ENCODE peak calls at places on chromosomes 13 and 19, in seven cellular contexts. One of them, this sample, is unnamed.

GRCh38 chr13:50089633-50090032 is 74.4 kb downstream of the KCNRG start:
- DNase-seq in GM12865: no peak
- DNase-seq in NB4: no peak
- DNase-seq in cardiac fibroblast: no peak
- DNase-seq in heart right ventricle: no peak
- DNase-seq in AG04450: no peak
- DNase-seq in lower leg skin: no peak
- DNase-seq in this sample: no peak

GRCh38 chr19:10624585-10624984 is 768 bp upstream of the SLC44A2 start:
- DNase-seq in lower leg skin: no peak
- DNase-seq in GM12865: no peak
- DNase-seq in NB4: no peak
- DNase-seq in heart right ventricle: no peak
- DNase-seq in AG04450: no peak
- DNase-seq in cardiac fibroblast: no peak
- DNase-seq in this sample: no peak

GRCh38 chr19:2949939-2950285 is 5.1 kb upstream of the ZNF77 start:
- DNase-seq in cardiac fibroblast: no peak
- DNase-seq in NB4: peak
- DNase-seq in GM12865: peak
- DNase-seq in lower leg skin: no peak
- DNase-seq in AG04450: no peak
- DNase-seq in heart right ventricle: no peak
- DNase-seq in this sample: no peak

GRCh38 chr19:21322528-21322927 is 6.7 kb downstream of the ZNF708 start:
- DNase-seq in lower leg skin: no peak
- DNase-seq in GM12865: no peak
- DNase-seq in AG04450: no peak
- DNase-seq in NB4: no peak
- DNase-seq in cardiac fibroblast: peak
- DNase-seq in heart right ventricle: peak
- DNase-seq in this sample: no peak

GRCh38 chr19:46844067-46844489 is 6.6 kb downstream of the AP2S1 start:
- DNase-seq in lower leg skin: no peak
- DNase-seq in heart right ventricle: no peak
- DNase-seq in NB4: no peak
- DNase-seq in GM12865: no peak
- DNase-seq in cardiac fibroblast: peak
- DNase-seq in AG04450: no peak
- DNase-seq in this sample: no peak

GRCh38 chr13:113841355-113841653 is 22.6 kb downstream of the GAS6 start:
- DNase-seq in lower leg skin: no peak
- DNase-seq in NB4: no peak
- DNase-seq in GM12865: no peak
- DNase-seq in heart right ventricle: no peak
- DNase-seq in AG04450: no peak
- DNase-seq in cardiac fibroblast: no peak
- DNase-seq in this sample: no peak

GRCh38 chr13:109743706-109744453 is 42.5 kb downstream of the IRS2 start:
- DNase-seq in heart right ventricle: no peak
- DNase-seq in cardiac fibroblast: peak
- DNase-seq in NB4: peak
- DNase-seq in AG04450: peak
- DNase-seq in GM12865: peak
- DNase-seq in lower leg skin: no peak
- DNase-seq in this sample: peak

GRCh38 chr19:7743425-7743841 is 3.9 kb downstream of the CD209 start:
- DNase-seq in AG04450: no peak
- DNase-seq in cardiac fibroblast: no peak
- DNase-seq in heart right ventricle: no peak
- DNase-seq in GM12865: peak
- DNase-seq in lower leg skin: no peak
- DNase-seq in NB4: no peak
- DNase-seq in this sample: no peak

GRCh38 chr19:33556261-33556660 is 34.7 kb upstream of the PEPD start:
- DNase-seq in lower leg skin: no peak
- DNase-seq in cardiac fibroblast: no peak
- DNase-seq in AG04450: no peak
- DNase-seq in heart right ventricle: no peak
- DNase-seq in GM12865: no peak
- DNase-seq in NB4: no peak
- DNase-seq in this sample: no peak

GRCh38 chr19:46015961-46016425 is 6.9 kb downstream of the PGLYRP1 start:
- DNase-seq in GM12865: no peak
- DNase-seq in NB4: peak
- DNase-seq in heart right ventricle: no peak
- DNase-seq in lower leg skin: no peak
- DNase-seq in cardiac fibroblast: no peak
- DNase-seq in AG04450: no peak
- DNase-seq in this sample: no peak

GRCh38 chr19:15864824-15865223 is 33.0 kb downstream of the CYP4F2 start:
- DNase-seq in GM12865: no peak
- DNase-seq in lower leg skin: no peak
- DNase-seq in cardiac fibroblast: no peak
- DNase-seq in NB4: no peak
- DNase-seq in AG04450: no peak
- DNase-seq in heart right ventricle: no peak
- DNase-seq in this sample: no peak

GRCh38 chr19:39410620-39411005 is 1.9 kb upstream of the PLEKHG2 start:
- DNase-seq in GM12865: no peak
- DNase-seq in AG04450: no peak
- DNase-seq in cardiac fibroblast: no peak
- DNase-seq in lower leg skin: no peak
- DNase-seq in NB4: peak
- DNase-seq in heart right ventricle: no peak
- DNase-seq in this sample: peak

GRCh38 chr19:39409207-39409885 is 2.7 kb downstream of the ZFP36 start:
- DNase-seq in NB4: peak
- DNase-seq in GM12865: peak
- DNase-seq in lower leg skin: peak
- DNase-seq in AG04450: no peak
- DNase-seq in cardiac fibroblast: peak
- DNase-seq in heart right ventricle: peak
- DNase-seq in this sample: peak

GRCh38 chr19:39411006-39411831 is 1.2 kb upstream of the PLEKHG2 start:
- DNase-seq in heart right ventricle: no peak
- DNase-seq in AG04450: no peak
- DNase-seq in NB4: peak
- DNase-seq in lower leg skin: peak
- DNase-seq in cardiac fibroblast: no peak
- DNase-seq in GM12865: peak
- DNase-seq in this sample: peak

GRCh38 chr19:39408392-39409206 is 2.0 kb downstream of the ZFP36 start:
- DNase-seq in GM12865: no peak
- DNase-seq in AG04450: no peak
- DNase-seq in cardiac fibroblast: peak
- DNase-seq in heart right ventricle: no peak
- DNase-seq in lower leg skin: no peak
- DNase-seq in NB4: no peak
- DNase-seq in this sample: peak

DNA sequence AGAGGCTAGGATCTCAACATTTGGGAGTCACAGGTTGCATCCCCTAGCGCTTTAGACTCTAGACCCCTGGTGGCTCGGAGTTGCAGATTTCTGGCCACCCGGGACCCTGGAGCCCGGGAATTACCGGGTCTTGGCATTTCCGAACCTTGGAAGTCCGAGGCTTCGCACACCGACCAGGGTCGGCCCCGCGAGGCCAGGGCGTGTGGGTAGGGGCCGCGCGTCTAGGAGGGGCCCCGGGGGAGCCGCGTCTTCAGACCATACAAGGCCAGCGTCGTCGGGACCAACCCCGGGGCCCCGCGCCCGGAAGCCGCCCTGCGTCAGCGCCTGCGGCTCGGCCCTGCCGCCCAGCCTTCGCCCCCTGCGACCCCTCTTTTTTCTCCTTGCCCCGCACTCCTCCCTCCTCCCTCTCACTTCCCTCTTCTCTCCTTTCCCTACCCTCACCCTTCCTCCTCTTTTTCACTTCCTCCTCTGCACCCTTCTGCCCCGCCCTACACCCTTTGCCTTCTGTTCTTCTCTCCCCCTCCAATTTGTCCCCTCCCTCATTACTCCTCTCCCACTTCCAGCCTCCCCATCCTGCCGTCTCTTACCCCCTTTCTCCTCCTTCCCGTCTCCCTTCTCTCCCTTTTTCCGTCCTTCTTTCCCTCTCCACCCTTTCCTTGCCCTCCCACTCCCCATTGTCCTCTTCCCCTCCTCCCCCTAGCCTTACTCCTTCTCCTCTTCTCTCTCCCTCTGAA is 2.4 kb upstream of the PLEKHG2 start:
- DNase-seq in GM12865: peak
- DNase-seq in AG04450: no peak
- DNase-seq in NB4: peak
- DNase-seq in heart right ventricle: peak
- DNase-seq in lower leg skin: peak
- DNase-seq in cardiac fibroblast: peak
- DNase-seq in this sample: no peak
- TF ChIP-seq CTCF in GM12865: no peak
- TF ChIP-seq CTCF in AG04450: peak
- TF ChIP-seq CTCF in NB4: no peak
- TF ChIP-seq CTCF in heart right ventricle: no peak
- TF ChIP-seq CTCF in lower leg skin: no peak
- TF ChIP-seq CTCF in cardiac fibroblast: no peak
- TF ChIP-seq CTCF in this sample: no peak

GRCh38 chr13:26873174-26873698 is 112.7 kb upstream of the GPR12 start:
- DNase-seq in heart right ventricle: no peak
- DNase-seq in AG04450: no peak
- DNase-seq in NB4: no peak
- DNase-seq in GM12865: no peak
- DNase-seq in lower leg skin: no peak
- DNase-seq in cardiac fibroblast: no peak
- DNase-seq in this sample: no peak
- TF ChIP-seq CTCF in heart right ventricle: no peak
- TF ChIP-seq CTCF in AG04450: no peak
- TF ChIP-seq CTCF in NB4: no peak
- TF ChIP-seq CTCF in GM12865: no peak
- TF ChIP-seq CTCF in lower leg skin: no peak
- TF ChIP-seq CTCF in cardiac fibroblast: no peak
- TF ChIP-seq CTCF in this sample: no peak

DNA sequence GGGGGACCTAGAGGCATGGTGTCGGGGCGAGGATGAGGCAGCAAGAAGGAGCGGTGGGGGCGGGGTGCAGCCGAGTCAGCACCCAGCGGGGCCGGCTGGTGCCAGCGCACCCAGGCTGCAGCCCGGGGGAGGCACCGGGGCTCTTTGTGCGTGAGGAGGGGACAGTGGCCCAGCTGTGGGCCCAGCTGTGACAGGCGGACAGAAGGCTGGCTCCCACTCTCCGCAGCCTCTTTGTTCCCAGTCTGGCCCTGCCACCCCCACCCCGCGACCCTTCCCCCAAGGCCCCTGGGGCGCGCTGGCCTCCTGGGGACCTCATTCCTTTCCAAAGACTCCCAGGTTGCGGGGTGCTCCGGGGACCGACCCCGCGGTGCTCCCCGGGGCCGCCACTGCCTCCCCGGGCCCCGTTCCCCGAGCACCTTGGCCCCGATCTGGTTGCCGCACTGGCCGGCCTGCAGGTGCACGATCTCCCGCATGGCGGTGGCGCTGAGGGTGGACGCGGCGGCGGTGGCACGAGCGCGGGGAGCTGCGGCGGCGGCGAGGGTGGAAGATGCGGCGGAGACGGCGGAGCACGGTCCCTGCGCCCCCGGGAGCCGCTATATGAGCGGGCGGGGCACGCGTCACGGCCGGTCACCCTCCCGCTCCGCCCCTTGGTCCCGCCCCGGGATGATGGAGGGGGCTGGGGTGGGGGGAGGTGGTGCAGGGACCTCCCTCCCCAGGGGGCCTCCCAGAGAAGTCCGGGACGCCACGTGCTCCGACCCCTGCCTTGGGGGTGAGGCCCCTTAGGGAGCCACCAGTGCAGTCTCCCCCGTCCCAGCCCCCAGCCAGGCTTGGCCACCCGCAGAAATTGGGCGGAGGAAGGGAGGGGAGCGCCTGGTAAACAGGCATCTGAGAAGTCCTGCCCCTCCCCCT is at the start of gene TUBB4A:
- DNase-seq in NB4: peak
- DNase-seq in AG04450: no peak
- DNase-seq in lower leg skin: no peak
- DNase-seq in heart right ventricle: peak
- DNase-seq in cardiac fibroblast: no peak
- DNase-seq in GM12865: peak
- DNase-seq in this sample: no peak
- TF ChIP-seq CTCF in NB4: no peak
- TF ChIP-seq CTCF in AG04450: no peak
- TF ChIP-seq CTCF in lower leg skin: no peak
- TF ChIP-seq CTCF in heart right ventricle: no peak
- TF ChIP-seq CTCF in cardiac fibroblast: no peak
- TF ChIP-seq CTCF in GM12865: no peak
- TF ChIP-seq CTCF in this sample: no peak

DNA sequence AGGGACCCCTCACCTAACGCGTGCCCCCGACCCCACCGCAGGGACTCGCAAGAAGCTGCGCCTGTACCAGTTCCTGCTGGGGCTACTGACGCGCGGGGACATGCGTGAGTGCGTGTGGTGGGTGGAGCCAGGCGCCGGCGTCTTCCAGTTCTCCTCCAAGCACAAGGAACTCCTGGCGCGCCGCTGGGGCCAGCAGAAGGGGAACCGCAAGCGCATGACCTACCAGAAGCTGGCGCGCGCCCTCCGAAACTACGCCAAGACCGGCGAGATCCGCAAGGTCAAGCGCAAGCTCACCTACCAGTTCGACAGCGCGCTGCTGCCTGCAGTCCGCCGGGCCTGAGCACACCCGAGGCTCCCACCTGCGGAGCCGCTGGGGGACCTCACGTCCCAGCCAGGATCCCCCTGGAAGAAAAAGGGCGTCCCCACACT is 4.7 kb upstream of the MYBPC2 start:
- DNase-seq in AG04450: peak
- DNase-seq in NB4: no peak
- DNase-seq in heart right ventricle: peak
- DNase-seq in GM12865: peak
- DNase-seq in lower leg skin: peak
- DNase-seq in cardiac fibroblast: peak
- DNase-seq in this sample: no peak
- TF ChIP-seq CTCF in AG04450: no peak
- TF ChIP-seq CTCF in NB4: no peak
- TF ChIP-seq CTCF in heart right ventricle: no peak
- TF ChIP-seq CTCF in GM12865: no peak
- TF ChIP-seq CTCF in lower leg skin: no peak
- TF ChIP-seq CTCF in cardiac fibroblast: no peak
- TF ChIP-seq CTCF in this sample: no peak

DNA sequence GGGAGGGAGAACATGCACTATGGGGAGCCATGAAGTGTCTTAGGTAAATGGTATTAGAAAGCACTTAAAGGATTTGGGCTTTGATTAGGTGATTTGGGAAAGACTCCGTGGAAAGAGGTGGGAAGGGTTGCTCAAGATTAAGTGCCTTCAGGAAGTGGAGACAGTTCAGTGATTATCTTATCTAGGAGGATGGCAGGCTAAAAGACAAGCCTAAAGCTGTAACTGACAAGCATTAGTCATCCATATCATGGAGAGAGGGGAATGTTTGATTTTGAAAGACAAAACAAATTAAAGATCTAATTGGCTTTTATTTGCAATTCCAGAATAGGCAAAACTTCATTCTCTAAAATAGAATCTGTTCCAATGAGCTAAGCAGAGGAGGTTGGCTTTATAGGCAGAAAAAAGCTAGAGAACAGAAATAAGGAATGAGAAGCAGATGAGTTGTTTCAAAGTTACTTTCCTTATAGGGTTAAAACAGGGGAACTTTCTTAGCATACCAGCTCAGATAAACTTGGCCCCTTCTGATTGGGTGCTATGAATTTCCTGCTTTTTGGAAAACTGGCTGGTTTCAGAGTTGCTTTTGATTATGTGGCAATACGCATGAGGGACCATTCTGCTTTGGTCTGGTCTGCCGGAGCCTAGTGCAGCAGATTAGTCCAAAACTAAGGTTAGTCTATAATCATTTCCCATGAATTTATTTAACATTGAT is 1.8 kb upstream of the DIAPH3 start:
- DNase-seq in NB4: no peak
- DNase-seq in heart right ventricle: no peak
- DNase-seq in GM12865: no peak
- DNase-seq in lower leg skin: no peak
- DNase-seq in cardiac fibroblast: no peak
- DNase-seq in AG04450: peak
- DNase-seq in this sample: no peak
- TF ChIP-seq CTCF in NB4: no peak
- TF ChIP-seq CTCF in heart right ventricle: no peak
- TF ChIP-seq CTCF in GM12865: no peak
- TF ChIP-seq CTCF in lower leg skin: no peak
- TF ChIP-seq CTCF in cardiac fibroblast: no peak
- TF ChIP-seq CTCF in AG04450: no peak
- TF ChIP-seq CTCF in this sample: no peak

This sample was measured in MCF 10A.